ENCODE peak calls at places on chromosomes 16 and 17, in six cellular contexts. Y, J, S, O, G and M are unnamed samples.

GRCh38 chr16:72044825-72045359 is 9.4 kb upstream of the HP start:
- DNase-seq in Y (no peak), J (no peak), S (no peak), O (no peak), G (no peak), M (no peak)

GRCh38 chr17:28071179-28071578 is 28.7 kb downstream of the NLK start:
- DNase-seq in Y (no peak), J (no peak), S (no peak), O (no peak), G (no peak), M (no peak)

GRCh38 chr16:85425061-85425662 is 188.0 kb upstream of the GSE1 start:
- DNase-seq in Y (no peak), J (no peak), S (no peak), O (peak; percentile 2), G (no peak), M (no peak)

GRCh38 chr17:41489531-41489930 is at the start of gene KRT36:
- DNase-seq in Y (no peak), J (no peak), S (no peak), O (no peak), G (no peak), M (no peak)

GRCh38 chr16:30761427-30761927 is 385 bp downstream of the CFAP119 start:
- DNase-seq in Y (peak; percentile 66), J (peak; percentile 68), S (peak; percentile 22), O (peak; percentile 69), G (no peak), M (peak; percentile 36)

GRCh38 chr17:71458322-71458721 is 662.5 kb upstream of the SOX9 start:
- DNase-seq in Y (peak; percentile 21), J (no peak), S (no peak), O (no peak), G (no peak), M (no peak)

GRCh38 chr17:43790311-43790940 is 10.2 kb downstream of the CFAP97D1 start:
- DNase-seq in Y (no peak), J (no peak), S (peak; percentile 38), O (no peak), G (no peak), M (no peak)

GRCh38 chr17:32281011-32281451 is 15.4 kb downstream of the RHBDL3 start:
- DNase-seq in Y (no peak), J (no peak), S (peak; percentile 97), O (no peak), G (no peak), M (peak; percentile 50)